ENCODE peak calls at places on chromosomes 13 and 19, in eight cellular contexts. One of them, this sample, is unnamed.

GRCh38 chr13:109700176-109700575 is 86.2 kb downstream of the IRS2 start:
- DNase-seq in fibroblast of mammary gland: peak; percentile 80
- DNase-seq in esophagus muscularis mucosa: no peak
- DNase-seq in CD8-positive, alpha-beta memory T cell: no peak
- DNase-seq in NB4: peak; percentile 99
- DNase-seq in breast epithelium: peak; percentile 45
- DNase-seq in cardiac muscle cell: peak; percentile 95
- DNase-seq in aorta: no peak
- DNase-seq in this sample: peak; percentile 65

GRCh38 chr13:90954605-90955004 is 392.9 kb upstream of the MIR17HG start:
- DNase-seq in CD8-positive, alpha-beta memory T cell: no peak
- DNase-seq in fibroblast of mammary gland: no peak
- DNase-seq in breast epithelium: no peak
- DNase-seq in aorta: no peak
- DNase-seq in cardiac muscle cell: no peak
- DNase-seq in NB4: no peak
- DNase-seq in esophagus muscularis mucosa: no peak
- DNase-seq in this sample: no peak

GRCh38 chr13:51479199-51479523 is 26.3 kb upstream of the INTS6 start:
- DNase-seq in aorta: no peak
- DNase-seq in CD8-positive, alpha-beta memory T cell: no peak
- DNase-seq in NB4: no peak
- DNase-seq in cardiac muscle cell: peak; percentile 25
- DNase-seq in fibroblast of mammary gland: peak; percentile 77
- DNase-seq in breast epithelium: no peak
- DNase-seq in esophagus muscularis mucosa: no peak
- DNase-seq in this sample: peak; percentile 74

GRCh38 chr13:73765651-73766384 is 368.4 kb downstream of the KLF12 start:
- DNase-seq in CD8-positive, alpha-beta memory T cell: peak; percentile 79
- DNase-seq in NB4: no peak
- DNase-seq in aorta: peak; percentile 86
- DNase-seq in cardiac muscle cell: peak; percentile 91
- DNase-seq in fibroblast of mammary gland: peak; percentile 36
- DNase-seq in esophagus muscularis mucosa: no peak
- DNase-seq in breast epithelium: peak; percentile 44
- DNase-seq in this sample: peak; percentile 27

GRCh38 chr13:98144501-98145350 is 1.8 kb downstream of the FARP1 start:
- DNase-seq in fibroblast of mammary gland: peak; percentile 49
- DNase-seq in esophagus muscularis mucosa: no peak
- DNase-seq in aorta: no peak
- DNase-seq in NB4: no peak
- DNase-seq in CD8-positive, alpha-beta memory T cell: no peak
- DNase-seq in cardiac muscle cell: peak; percentile 44
- DNase-seq in breast epithelium: no peak
- DNase-seq in this sample: peak; percentile 50

GRCh38 chr19:7534531-7534980 is 961 bp upstream of the PNPLA6 start:
- DNase-seq in esophagus muscularis mucosa: peak; percentile 95
- DNase-seq in breast epithelium: peak; percentile 79
- DNase-seq in CD8-positive, alpha-beta memory T cell: peak; percentile 9
- DNase-seq in NB4: peak; percentile 51
- DNase-seq in fibroblast of mammary gland: peak; percentile 83
- DNase-seq in cardiac muscle cell: peak; percentile 75
- DNase-seq in aorta: peak; percentile 90
- DNase-seq in this sample: peak; percentile 59

GRCh38 chr19:29988351-29988750 is 46.3 kb downstream of the URI1 start:
- DNase-seq in NB4: no peak
- DNase-seq in cardiac muscle cell: no peak
- DNase-seq in esophagus muscularis mucosa: no peak
- DNase-seq in CD8-positive, alpha-beta memory T cell: no peak
- DNase-seq in aorta: no peak
- DNase-seq in breast epithelium: no peak
- DNase-seq in fibroblast of mammary gland: no peak
- DNase-seq in this sample: no peak

GRCh38 chr13:92354583-92354982 is 872.0 kb upstream of the GPC6 start:
- DNase-seq in cardiac muscle cell: peak; percentile 58
- DNase-seq in esophagus muscularis mucosa: no peak
- DNase-seq in aorta: no peak
- DNase-seq in breast epithelium: no peak
- DNase-seq in NB4: no peak
- DNase-seq in fibroblast of mammary gland: no peak
- DNase-seq in CD8-positive, alpha-beta memory T cell: no peak
- DNase-seq in this sample: no peak

GRCh38 chr13:77184455-77184854 is 142.4 kb downstream of the MYCBP2 start:
- DNase-seq in aorta: no peak
- DNase-seq in esophagus muscularis mucosa: no peak
- DNase-seq in CD8-positive, alpha-beta memory T cell: no peak
- DNase-seq in breast epithelium: no peak
- DNase-seq in fibroblast of mammary gland: no peak
- DNase-seq in cardiac muscle cell: no peak
- DNase-seq in NB4: peak; percentile 19
- DNase-seq in this sample: peak; percentile 79

GRCh38 chr19:44741258-44741731 is 7.2 kb upstream of the BCL3 start:
- DNase-seq in cardiac muscle cell: peak; percentile 49
- DNase-seq in breast epithelium: no peak
- DNase-seq in esophagus muscularis mucosa: no peak
- DNase-seq in CD8-positive, alpha-beta memory T cell: no peak
- DNase-seq in aorta: no peak
- DNase-seq in fibroblast of mammary gland: no peak
- DNase-seq in NB4: no peak
- DNase-seq in this sample: peak; percentile 95

GRCh38 chr19:54209058-54209747 is 8.5 kb downstream of the RPS9 start:
- DNase-seq in breast epithelium: no peak
- DNase-seq in NB4: no peak
- DNase-seq in aorta: peak; percentile 73
- DNase-seq in fibroblast of mammary gland: no peak
- DNase-seq in esophagus muscularis mucosa: no peak
- DNase-seq in CD8-positive, alpha-beta memory T cell: no peak
- DNase-seq in cardiac muscle cell: no peak
- DNase-seq in this sample: no peak

GRCh38 chr19:35908010-35908441 is at the start of gene TYROBP:
- DNase-seq in NB4: peak; percentile 67
- DNase-seq in breast epithelium: no peak
- DNase-seq in aorta: no peak
- DNase-seq in cardiac muscle cell: no peak
- DNase-seq in CD8-positive, alpha-beta memory T cell: no peak
- DNase-seq in fibroblast of mammary gland: no peak
- DNase-seq in esophagus muscularis mucosa: no peak
- DNase-seq in this sample: no peak

GRCh38 chr13:45445053-45445452 is 19.7 kb upstream of the COG3 start:
- DNase-seq in CD8-positive, alpha-beta memory T cell: no peak
- DNase-seq in aorta: no peak
- DNase-seq in fibroblast of mammary gland: no peak
- DNase-seq in NB4: no peak
- DNase-seq in esophagus muscularis mucosa: peak; percentile 57
- DNase-seq in breast epithelium: no peak
- DNase-seq in cardiac muscle cell: no peak
- DNase-seq in this sample: no peak

DNA sequence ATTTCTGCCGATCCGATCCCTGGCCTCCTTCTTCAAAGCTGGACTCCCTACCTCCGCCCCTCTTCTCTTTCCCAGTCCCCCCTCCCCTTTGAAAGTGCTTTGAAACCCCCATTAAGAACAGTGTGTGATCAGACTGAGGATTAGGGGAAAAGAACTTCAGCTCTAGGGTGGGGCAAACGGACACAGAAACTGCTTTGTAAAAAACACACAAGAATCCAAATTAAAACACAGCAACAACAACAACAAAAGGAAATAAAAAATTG is 1.4 kb downstream of the SPRY2 start:
- DNase-seq in esophagus muscularis mucosa: no peak
- DNase-seq in aorta: no peak
- DNase-seq in NB4: no peak
- DNase-seq in cardiac muscle cell: no peak
- DNase-seq in breast epithelium: no peak
- DNase-seq in CD8-positive, alpha-beta memory T cell: no peak
- DNase-seq in fibroblast of mammary gland: no peak
- DNase-seq in this sample: peak; percentile 12
- H3K4me3 ChIP-seq in esophagus muscularis mucosa: peak overlapping the region; percentile 79
- H3K4me3 ChIP-seq in aorta: peak overlapping the region; percentile 86
- H3K4me3 ChIP-seq in NB4: peak overlapping the region; percentile 97
- H3K4me3 ChIP-seq in cardiac muscle cell: peak overlapping the region; percentile 98
- H3K4me3 ChIP-seq in breast epithelium: peak overlapping the region; percentile 78
- H3K4me3 ChIP-seq in CD8-positive, alpha-beta memory T cell: peak overlapping the region; percentile 26
- H3K4me3 ChIP-seq in fibroblast of mammary gland: peak overlapping the region; percentile 82
- H3K4me3 ChIP-seq in this sample: peak overlapping the region; percentile 90

DNA sequence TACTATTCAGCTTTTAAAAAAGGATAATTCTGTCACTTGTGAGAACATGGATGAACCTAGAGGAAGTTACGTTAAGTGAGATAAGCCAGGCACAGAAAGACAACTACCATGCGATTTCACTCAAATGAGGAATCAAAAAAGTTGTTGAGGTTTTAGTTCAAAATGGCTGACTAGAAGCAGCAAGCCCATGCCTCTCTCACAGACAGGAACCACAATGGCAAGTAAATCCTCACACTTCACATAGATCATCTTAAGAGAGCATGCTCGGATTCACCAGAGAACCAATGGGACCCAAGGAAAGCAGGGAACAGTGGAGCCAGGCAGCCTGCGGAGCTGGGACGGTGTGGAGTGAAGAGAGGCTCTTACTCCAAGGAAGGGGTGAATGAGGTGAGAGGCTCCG is 581.0 kb downstream of the UQCRFS1 start:
- DNase-seq in breast epithelium: no peak
- DNase-seq in aorta: no peak
- DNase-seq in esophagus muscularis mucosa: no peak
- DNase-seq in NB4: no peak
- DNase-seq in cardiac muscle cell: no peak
- DNase-seq in fibroblast of mammary gland: no peak
- DNase-seq in CD8-positive, alpha-beta memory T cell: no peak
- DNase-seq in this sample: no peak
- H3K4me3 ChIP-seq in breast epithelium: no peak overlapping the region
- H3K4me3 ChIP-seq in aorta: no peak overlapping the region
- H3K4me3 ChIP-seq in esophagus muscularis mucosa: no peak overlapping the region
- H3K4me3 ChIP-seq in NB4: no peak overlapping the region
- H3K4me3 ChIP-seq in cardiac muscle cell: no peak overlapping the region
- H3K4me3 ChIP-seq in fibroblast of mammary gland: no peak overlapping the region
- H3K4me3 ChIP-seq in CD8-positive, alpha-beta memory T cell: no peak overlapping the region
- H3K4me3 ChIP-seq in this sample: no peak overlapping the region

DNA sequence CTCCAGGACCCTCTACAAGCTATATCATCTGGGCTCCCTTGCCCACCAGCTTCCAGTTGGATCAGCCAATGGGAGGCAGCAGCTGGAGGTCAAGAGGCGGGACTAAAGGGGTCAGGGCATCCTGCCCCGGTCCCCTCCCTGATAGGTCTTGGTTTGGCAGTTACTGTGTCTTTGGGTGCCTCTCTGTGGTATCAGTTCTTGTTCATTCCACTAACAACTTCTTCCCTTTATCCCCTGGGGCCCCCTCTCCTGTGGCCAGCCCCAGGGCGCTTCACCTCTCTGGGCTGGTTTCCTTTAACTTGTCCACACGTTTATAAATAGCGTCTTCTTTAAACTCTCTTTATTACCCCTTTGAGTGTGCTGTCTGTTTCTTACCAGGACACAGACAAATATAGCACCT is 83.6 kb downstream of the DCT start:
- DNase-seq in NB4: no peak
- DNase-seq in breast epithelium: no peak
- DNase-seq in cardiac muscle cell: no peak
- DNase-seq in CD8-positive, alpha-beta memory T cell: no peak
- DNase-seq in esophagus muscularis mucosa: no peak
- DNase-seq in aorta: no peak
- DNase-seq in fibroblast of mammary gland: no peak
- DNase-seq in this sample: no peak
- H3K4me3 ChIP-seq in NB4: no peak overlapping the region
- H3K4me3 ChIP-seq in breast epithelium: no peak overlapping the region
- H3K4me3 ChIP-seq in cardiac muscle cell: no peak overlapping the region
- H3K4me3 ChIP-seq in CD8-positive, alpha-beta memory T cell: no peak overlapping the region
- H3K4me3 ChIP-seq in esophagus muscularis mucosa: no peak overlapping the region
- H3K4me3 ChIP-seq in aorta: no peak overlapping the region
- H3K4me3 ChIP-seq in fibroblast of mammary gland: no peak overlapping the region
- H3K4me3 ChIP-seq in this sample: no peak overlapping the region

DNA sequence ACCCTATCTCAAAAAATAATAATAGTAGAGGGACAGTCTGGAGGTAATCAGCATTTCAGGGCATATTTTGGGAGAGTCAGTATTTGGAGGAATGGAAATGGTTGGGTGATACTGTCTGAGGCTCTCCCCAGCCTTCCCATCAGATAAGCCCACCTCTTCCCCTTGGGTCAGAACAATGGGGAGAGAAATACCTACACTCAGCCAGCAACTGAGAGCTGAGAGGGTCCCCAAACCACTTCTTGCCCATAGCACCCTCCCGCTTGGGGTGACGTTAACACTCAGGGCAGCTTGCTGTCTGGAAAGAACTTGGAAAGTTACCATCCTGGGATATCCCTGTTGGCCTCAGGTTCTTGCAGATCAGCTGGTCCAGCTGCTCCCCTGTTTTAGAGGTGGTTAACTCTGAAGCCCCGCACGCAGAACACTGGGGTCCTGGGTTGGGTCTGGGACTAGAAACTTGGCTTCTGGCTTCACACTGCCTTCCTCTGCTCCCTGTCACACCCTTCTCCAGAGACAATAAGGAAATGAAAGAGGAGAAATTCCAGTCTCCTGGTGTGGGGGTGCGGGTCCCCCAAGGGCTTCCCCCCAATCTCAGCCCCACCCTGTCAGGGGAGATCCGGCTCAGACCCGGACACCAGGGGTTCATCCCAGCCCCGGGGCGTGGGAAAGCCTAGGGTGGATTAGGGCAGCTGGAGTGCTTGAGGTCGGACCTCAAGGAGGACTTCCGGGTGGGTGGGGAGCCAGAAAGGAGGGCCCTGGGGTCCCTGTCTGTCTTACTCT is 2.5 kb downstream of the FOXA3 start:
- DNase-seq in aorta: no peak
- DNase-seq in esophagus muscularis mucosa: no peak
- DNase-seq in breast epithelium: no peak
- DNase-seq in NB4: peak; percentile 11
- DNase-seq in cardiac muscle cell: no peak
- DNase-seq in CD8-positive, alpha-beta memory T cell: no peak
- DNase-seq in fibroblast of mammary gland: no peak
- DNase-seq in this sample: no peak
- H3K4me3 ChIP-seq in aorta: no peak overlapping the region
- H3K4me3 ChIP-seq in esophagus muscularis mucosa: no peak overlapping the region
- H3K4me3 ChIP-seq in breast epithelium: no peak overlapping the region
- H3K4me3 ChIP-seq in NB4: no peak overlapping the region
- H3K4me3 ChIP-seq in cardiac muscle cell: no peak overlapping the region
- H3K4me3 ChIP-seq in CD8-positive, alpha-beta memory T cell: no peak overlapping the region
- H3K4me3 ChIP-seq in fibroblast of mammary gland: no peak overlapping the region
- H3K4me3 ChIP-seq in this sample: no peak overlapping the region

This sample was measured in epithelial cell of esophagus.